ENCODE peak calls at places on chromosomes 13 and 19, in nine cellular contexts. L, F, S, V, J, Y, Z, H and A are unnamed samples.

GRCh38 chr19:44705502-44706010 is 6.6 kb downstream of the CEACAM16 start:
- DNase-seq in L (no peak), F (no peak), S (no peak), V (no peak), J (no peak), Y (no peak), Z (no peak), H (no peak), A (no peak)

GRCh38 chr13:100130092-100130491 is 41.2 kb downstream of the PCCA start:
- DNase-seq in L (no peak), F (no peak), S (no peak), V (no peak), J (no peak), Y (no peak), Z (no peak), H (no peak), A (no peak)

GRCh38 chr13:26445092-26445491 is 112.4 kb upstream of the WASF3 start:
- DNase-seq in L (no peak), F (no peak), S (no peak), V (no peak), J (no peak), Y (no peak), Z (no peak), H (no peak), A (no peak)

GRCh38 chr19:49506575-49507105 is 5.8 kb upstream of the FCGRT start:
- DNase-seq in L (no peak), F (peak), S (peak), V (no peak), J (peak), Y (peak), Z (peak), H (no peak), A (peak)

GRCh38 chr13:111245781-111246384 is 74.6 kb upstream of the TEX29 start:
- DNase-seq in L (no peak), F (no peak), S (no peak), V (peak), J (no peak), Y (no peak), Z (no peak), H (peak), A (no peak)

GRCh38 chr19:46144756-46145155 is 3.3 kb upstream of the IGFL2 start:
- DNase-seq in L (no peak), F (no peak), S (no peak), V (no peak), J (no peak), Y (no peak), Z (no peak), H (no peak), A (no peak)

GRCh38 chr19:50557009-50557613 is 11.1 kb downstream of the LRRC4B start:
- DNase-seq in L (no peak), F (no peak), S (no peak), V (no peak), J (no peak), Y (no peak), Z (no peak), H (no peak), A (no peak)

GRCh38 chr13:29336356-29336755 is 259.1 kb downstream of the SLC7A1 start:
- DNase-seq in L (no peak), F (no peak), S (no peak), V (no peak), J (no peak), Y (peak), Z (no peak), H (no peak), A (no peak)

GRCh38 chr13:87677043-87677333 is 5.8 kb downstream of the SLITRK5 start:
- DNase-seq in L (no peak), F (peak), S (no peak), V (no peak), J (no peak), Y (no peak), Z (no peak), H (no peak), A (peak)

GRCh38 chr13:98879127-98879520 is 98.7 kb downstream of the DOCK9 start:
- DNase-seq in L (no peak), F (no peak), S (no peak), V (no peak), J (no peak), Y (no peak), Z (no peak), H (no peak), A (no peak)

GRCh38 chr19:7355151-7355845 is 6.6 kb downstream of the ARHGEF18 start:
- DNase-seq in L (no peak), F (no peak), S (no peak), V (peak), J (no peak), Y (peak), Z (no peak), H (peak), A (no peak)

GRCh38 chr13:75079226-75079625 is 402.7 kb downstream of the TBC1D4 start:
- DNase-seq in L (no peak), F (no peak), S (no peak), V (peak), J (no peak), Y (no peak), Z (no peak), H (peak), A (no peak)

GRCh38 chr13:99559560-99559959 is 58.3 kb downstream of the TM9SF2 start:
- DNase-seq in L (no peak), F (no peak), S (no peak), V (no peak), J (no peak), Y (no peak), Z (peak), H (no peak), A (no peak)

GRCh38 chr19:46111376-46111775 is 13.1 kb downstream of the IGFL3 start:
- DNase-seq in L (no peak), F (no peak), S (no peak), V (no peak), J (no peak), Y (no peak), Z (no peak), H (no peak), A (no peak)

GRCh38 chr19:3135961-3136683 is at the start of gene GNA15:
- DNase-seq in L (no peak), F (peak), S (no peak), V (no peak), J (no peak), Y (peak), Z (no peak), H (no peak), A (peak)

GRCh38 chr19:34767967-34768366 is 5.0 kb downstream of the ZNF599 start:
- DNase-seq in L (no peak), F (no peak), S (no peak), V (no peak), J (no peak), Y (no peak), Z (no peak), H (no peak), A (no peak)

GRCh38 chr19:38736413-38737280 is 7.6 kb downstream of the CAPN12 start:
- DNase-seq in L (no peak), F (peak), S (peak), V (no peak), J (no peak), Y (peak), Z (peak), H (no peak), A (peak)

GRCh38 chr19:10412257-10412977 is 7.9 kb upstream of the PDE4A start:
- DNase-seq in L (no peak), F (no peak), S (no peak), V (no peak), J (no peak), Y (no peak), Z (no peak), H (no peak), A (peak)

GRCh38 chr13:97631158-97631557 is 197.2 kb downstream of the RAP2A start:
- DNase-seq in L (no peak), F (no peak), S (no peak), V (no peak), J (no peak), Y (no peak), Z (no peak), H (no peak), A (no peak)

GRCh38 chr19:6710273-6711077 is 10.0 kb downstream of the C3 start:
- DNase-seq in L (no peak), F (no peak), S (no peak), V (no peak), J (no peak), Y (peak), Z (no peak), H (no peak), A (no peak)

GRCh38 chr19:2312819-2313501 is 5.0 kb upstream of the LINGO3 start:
- DNase-seq in L (no peak), F (no peak), S (no peak), V (no peak), J (no peak), Y (no peak), Z (no peak), H (no peak), A (no peak)

GRCh38 chr13:55554741-55555140 is 1586.0 kb upstream of the PRR20A start:
- DNase-seq in L (no peak), F (no peak), S (no peak), V (no peak), J (no peak), Y (no peak), Z (no peak), H (no peak), A (no peak)

GRCh38 chr19:10505583-10506229 is 2.5 kb upstream of the KEAP1 start:
- DNase-seq in L (no peak), F (peak), S (peak), V (peak), J (peak), Y (peak), Z (peak), H (peak), A (peak)

GRCh38 chr13:110173247-110173818 is 133.6 kb downstream of the COL4A1 start:
- DNase-seq in L (no peak), F (no peak), S (no peak), V (peak), J (no peak), Y (no peak), Z (no peak), H (no peak), A (no peak)

GRCh38 chr19:18500820-18501219 is 21.1 kb downstream of the ELL start:
- DNase-seq in L (no peak), F (no peak), S (no peak), V (no peak), J (no peak), Y (peak), Z (peak), H (no peak), A (no peak)
- TF ChIP-seq CTCF in L (no peak), F (no peak), S (no peak), V (no peak), J (no peak), Y (no peak), Z (no peak), H (no peak), A (no peak)

GRCh38 chr19:40808497-40808896 is 9.5 kb downstream of the EGLN2 start:
- DNase-seq in L (no peak), F (no peak), S (no peak), V (no peak), J (no peak), Y (peak), Z (no peak), H (no peak), A (no peak)

GRCh38 chr19:40808021-40808325 is 9.0 kb downstream of the EGLN2 start:
- DNase-seq in L (no peak), F (no peak), S (no peak), V (no peak), J (no peak), Y (peak), Z (no peak), H (no peak), A (no peak)

GRCh38 chr19:40806385-40807146 is 7.6 kb downstream of the EGLN2 start:
- DNase-seq in L (peak), F (peak), S (peak), V (peak), J (peak), Y (peak), Z (peak), H (peak), A (peak)

GRCh38 chr19:40805258-40805868 is 6.4 kb downstream of the EGLN2 start:
- DNase-seq in L (no peak), F (no peak), S (no peak), V (no peak), J (no peak), Y (no peak), Z (peak), H (no peak), A (no peak)

GRCh38 chr19:40807147-40808020 is 8.4 kb downstream of the EGLN2 start:
- DNase-seq in L (no peak), F (no peak), S (no peak), V (no peak), J (peak), Y (no peak), Z (no peak), H (no peak), A (no peak)
- TF ChIP-seq CTCF in L (peak), F (peak), S (peak), V (peak), J (peak), Y (no peak), Z (peak), H (no peak), A (peak)

GRCh38 chr13:113002206-113002821 is 33.3 kb downstream of the MCF2L start:
- DNase-seq in L (no peak), F (no peak), S (no peak), V (no peak), J (peak), Y (no peak), Z (no peak), H (no peak), A (no peak)
- TF ChIP-seq CTCF in L (no peak), F (no peak), S (no peak), V (peak), J (peak), Y (no peak), Z (no peak), H (no peak), A (no peak)

GRCh38 chr19:17235618-17236413 is 9.8 kb downstream of the OCEL1 start:
- DNase-seq in L (no peak), F (peak), S (peak), V (peak), J (peak), Y (peak), Z (no peak), H (peak), A (peak)
- TF ChIP-seq CTCF in L (peak), F (peak), S (peak), V (peak), J (no peak), Y (peak), Z (peak), H (peak), A (peak)

GRCh38 chr13:35833031-35833430 is 298.2 kb downstream of the DCLK1 start:
- DNase-seq in L (no peak), F (no peak), S (no peak), V (no peak), J (no peak), Y (no peak), Z (no peak), H (no peak), A (no peak)
- TF ChIP-seq CTCF in L (no peak), F (no peak), S (no peak), V (no peak), J (no peak), Y (no peak), Z (no peak), H (no peak), A (no peak)

GRCh38 chr19:4343056-4343844 is at the start of gene MPND:
- DNase-seq in L (no peak), F (peak), S (peak), V (peak), J (peak), Y (peak), Z (peak), H (peak), A (peak)
- TF ChIP-seq CTCF in L (peak), F (peak), S (peak), V (peak), J (no peak), Y (peak), Z (peak), H (peak), A (peak)

DNA sequence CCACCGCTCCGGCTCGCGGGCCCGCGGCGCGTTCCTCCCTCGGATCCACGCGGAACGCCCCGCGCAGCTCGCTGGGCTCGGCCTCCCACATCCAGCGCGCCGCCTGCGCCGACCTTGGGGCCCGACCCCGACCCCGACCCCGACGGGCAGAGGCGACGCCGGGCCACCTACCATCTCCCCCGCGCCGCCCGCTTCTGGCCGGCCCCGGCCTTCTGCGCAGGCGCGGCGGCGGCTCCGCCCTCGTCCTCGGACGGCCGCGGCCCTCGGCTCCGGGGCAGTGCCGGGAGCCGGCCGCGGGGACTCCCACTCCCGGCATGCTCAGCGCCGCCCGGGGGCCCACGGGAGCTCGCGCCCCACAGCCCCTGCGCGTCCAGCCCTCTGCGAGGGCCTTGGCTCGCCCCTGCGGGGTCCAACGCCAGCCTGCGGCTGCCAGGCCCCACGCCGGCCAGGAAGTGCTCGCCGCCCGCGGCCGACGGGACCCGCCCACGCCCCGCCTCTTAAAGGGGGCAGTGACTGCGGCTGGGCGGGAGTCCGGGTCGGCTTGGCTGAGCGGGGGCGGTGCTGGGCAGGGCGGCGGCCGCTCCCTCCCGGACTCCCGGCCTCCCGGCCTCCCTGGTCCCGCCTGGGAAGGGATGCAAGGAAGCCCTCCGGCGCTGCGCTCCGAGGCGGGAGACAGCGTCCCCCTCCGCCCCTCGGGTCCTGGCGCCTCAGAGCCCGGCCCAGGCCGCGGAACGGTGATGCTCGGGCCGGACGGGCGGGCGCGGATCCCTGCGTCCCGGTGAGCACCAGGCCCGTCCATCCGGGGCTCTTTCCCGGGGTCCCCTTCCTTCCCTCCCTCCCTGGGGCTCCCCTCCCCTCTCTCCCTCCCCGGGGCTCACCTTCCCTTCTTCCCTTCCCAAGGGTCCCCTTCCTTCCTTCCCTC is at the start of gene DCUN1D2:
- DNase-seq in L (peak), F (peak), S (peak), V (peak), J (peak), Y (peak), Z (peak), H (peak), A (peak)
- TF ChIP-seq CTCF in L (no peak), F (no peak), S (no peak), V (no peak), J (no peak), Y (no peak), Z (no peak), H (no peak), A (no peak)